ENCODE peak calls at places on chromosomes 4 and X, in four cellular contexts. K is tibial artery, W is neural progenitor cell, F is fibroblast of lung. D is an unnamed sample.

GRCh38 chrX:38811515-38812239 is 10.4 kb downstream of the MID1IP1 start:
- DNase-seq in K (no peak), W (no peak), F (peak), D (no peak)

GRCh38 chr4:45215976-45216542 is 489.7 kb upstream of the GNPDA2 start:
- DNase-seq in F (no peak), W (no peak), K (no peak), D (no peak)

GRCh38 chrX:130117166-130117565 is 6.9 kb upstream of the ELF4 start:
- DNase-seq in W (no peak), F (no peak), K (no peak), D (no peak)

GRCh38 chr4:19880205-19880604 is 371.5 kb upstream of the SLIT2 start:
- DNase-seq in W (no peak), F (no peak), K (no peak), D (no peak)

GRCh38 chr4:180086480-180087170 is 2156.6 kb upstream of the TENM3 start:
- DNase-seq in F (no peak), K (no peak), W (no peak), D (no peak)

GRCh38 chr4:120857312-120857711 is 65.2 kb downstream of the PRDM5 start:
- DNase-seq in W (no peak), K (no peak), F (peak), D (no peak)

GRCh38 chr4:177511611-177512010 is 69.4 kb upstream of the AGA start:
- DNase-seq in K (no peak), W (no peak), F (no peak), D (no peak)

GRCh38 chr4:915041-915474 is 17.1 kb downstream of the GAK start:
- DNase-seq in K (peak), W (no peak), F (no peak), D (no peak)

GRCh38 chr4:148376151-148376550 is 66.1 kb downstream of the NR3C2 start:
- DNase-seq in W (no peak), K (peak), F (peak), D (no peak)

GRCh38 chr4:175509320-175509719 is 302.7 kb downstream of the GPM6A start:
- DNase-seq in W (peak), F (no peak), K (no peak), D (no peak)

GRCh38 chr4:145234086-145234694 is 53.8 kb upstream of the OTUD4 start:
- DNase-seq in F (peak), W (peak), K (no peak), D (peak)

GRCh38 chrX:9671998-9672397 is 93.6 kb downstream of the GPR143 start:
- DNase-seq in K (no peak), W (no peak), F (no peak), D (no peak)

GRCh38 chrX:68829594-68830485 is 1.0 kb downstream of the EFNB1 start:
- DNase-seq in F (peak), W (peak), K (no peak), D (no peak)

GRCh38 chr4:77393981-77394380 is 211.6 kb upstream of the CXCL13 start:
- DNase-seq in K (no peak), F (no peak), W (no peak), D (no peak)

GRCh38 chrX:1518512-1518911 is 18.5 kb downstream of the P2RY8 start:
- DNase-seq in F (no peak), K (no peak), W (no peak), D (no peak)

GRCh38 chr4:130080872-130081451 is 985.0 kb downstream of the C4orf33 start:
- DNase-seq in K (no peak), W (no peak), F (no peak), D (no peak)

GRCh38 chr4:40948017-40948416 is 198.3 kb downstream of the NSUN7 start:
- DNase-seq in F (no peak), W (no peak), K (no peak), D (no peak)

GRCh38 chrX:85994228-85994627 is 53.1 kb downstream of the CHM start:
- DNase-seq in W (no peak), F (no peak), K (no peak), D (no peak)

GRCh38 chr4:139223682-139224317 is 46.8 kb upstream of the ELF2 start:
- DNase-seq in K (peak), W (no peak), F (peak), D (no peak)

GRCh38 chr4:182808673-182809416 is 108.3 kb downstream of the DCTD start:
- DNase-seq in F (peak), W (no peak), K (no peak), D (peak)

GRCh38 chrX:134677332-134677731 is 19.1 kb upstream of the PLAC1 start:
- DNase-seq in F (no peak), K (no peak), W (no peak), D (no peak)

GRCh38 chr4:6441202-6441582 is 31.2 kb downstream of the PPP2R2C start:
- DNase-seq in F (no peak), K (no peak), W (no peak), D (no peak)

GRCh38 chrX:2315434-2315833 is 185.3 kb downstream of the DHRSX start:
- DNase-seq in K (no peak), W (no peak), F (no peak), D (no peak)

GRCh38 chr4:177455591-177455990 is 13.4 kb upstream of the AGA start:
- DNase-seq in K (no peak), W (no peak), F (peak), D (no peak)

GRCh38 chr4:76755756-76756155 is 142.2 kb downstream of the SOWAHB start:
- DNase-seq in F (peak), W (no peak), K (no peak), D (no peak)

GRCh38 chr4:77248805-77249204 is 91.8 kb downstream of the CCNG2 start:
- DNase-seq in K (no peak), F (no peak), W (no peak), D (no peak)

GRCh38 chrX:6226053-6226645 is 2.5 kb downstream of the NLGN4X start:
- DNase-seq in F (peak), K (no peak), W (peak), D (no peak)

GRCh38 chr4:137393043-137393442 is 139.3 kb downstream of the PCDH18 start:
- DNase-seq in W (peak), K (no peak), F (peak), D (no peak)

GRCh38 chr4:141020801-141021261 is 112.4 kb downstream of the RNF150 start:
- DNase-seq in F (peak), W (no peak), K (no peak), D (no peak)

GRCh38 chr4:46844325-46844917 is 64.6 kb downstream of the COX7B2 start:
- DNase-seq in W (peak), F (peak), K (peak), D (peak)

GRCh38 chr4:70734168-70734954 is 12.6 kb downstream of the RUFY3 start:
- DNase-seq in F (peak), W (peak), K (no peak), D (no peak)

GRCh38 chr4:76974150-76974549 is 24.6 kb downstream of the SEPTIN11 start:
- DNase-seq in K (peak), F (peak), W (no peak), D (no peak)

GRCh38 chrX:109918753-109919152 is 84.2 kb upstream of the TMEM164 start:
- DNase-seq in K (no peak), F (no peak), W (no peak), D (no peak)
- TF ChIP-seq CTCF in K (no peak), F (no peak), W (no peak), D (no peak)

GRCh38 chr4:173051697-173052096 is 116.9 kb upstream of the GALNT7 start:
- DNase-seq in W (no peak), F (peak), K (no peak), D (peak)
- H3K4me3 ChIP-seq in W (no peak), F (peak), K (peak), D (no peak)

GRCh38 chrX:119419146-119419545 is 20.0 kb downstream of the SLC25A43 start:
- DNase-seq in F (no peak), K (no peak), W (no peak), D (no peak)

GRCh38 chrX:119421306-119421705 is 22.2 kb downstream of the SLC25A43 start:
- DNase-seq in W (no peak), K (no peak), F (no peak), D (no peak)

GRCh38 chrX:119417376-119417775 is 18.2 kb downstream of the SLC25A43 start:
- DNase-seq in K (no peak), F (no peak), W (no peak), D (no peak)

GRCh38 chrX:119419898-119420297 is 20.8 kb downstream of the SLC25A43 start:
- DNase-seq in W (no peak), F (no peak), K (no peak), D (no peak)

GRCh38 chrX:119417842-119418241 is 18.7 kb downstream of the SLC25A43 start:
- DNase-seq in F (no peak), W (no peak), K (no peak), D (no peak)
- TF ChIP-seq CTCF in F (peak), W (peak), K (no peak), D (peak)

DNA sequence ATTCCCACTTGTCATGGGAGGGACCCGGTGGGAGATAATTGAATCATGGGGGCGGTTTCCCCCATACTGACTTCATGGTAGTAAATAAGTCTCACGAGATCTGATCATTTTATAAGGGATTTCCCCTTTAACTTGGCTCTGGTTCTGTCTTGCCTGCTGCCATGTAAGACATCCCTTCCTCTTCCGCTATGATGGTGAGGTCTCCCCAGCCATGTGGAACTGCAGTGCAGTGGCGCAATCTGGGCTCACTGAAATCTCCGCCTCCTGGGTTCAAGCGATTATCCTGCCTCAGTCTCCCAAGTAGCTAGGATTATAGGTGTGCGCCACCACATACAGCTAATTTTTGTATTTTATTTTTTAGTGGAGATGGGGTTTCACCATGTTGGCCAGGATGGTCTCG is 2.9 kb downstream of the HPGDS start:
- DNase-seq in F (no peak), K (no peak), W (no peak), D (no peak)
- H3K4me3 ChIP-seq in F (no peak), K (no peak), W (no peak), D (no peak)

DNA sequence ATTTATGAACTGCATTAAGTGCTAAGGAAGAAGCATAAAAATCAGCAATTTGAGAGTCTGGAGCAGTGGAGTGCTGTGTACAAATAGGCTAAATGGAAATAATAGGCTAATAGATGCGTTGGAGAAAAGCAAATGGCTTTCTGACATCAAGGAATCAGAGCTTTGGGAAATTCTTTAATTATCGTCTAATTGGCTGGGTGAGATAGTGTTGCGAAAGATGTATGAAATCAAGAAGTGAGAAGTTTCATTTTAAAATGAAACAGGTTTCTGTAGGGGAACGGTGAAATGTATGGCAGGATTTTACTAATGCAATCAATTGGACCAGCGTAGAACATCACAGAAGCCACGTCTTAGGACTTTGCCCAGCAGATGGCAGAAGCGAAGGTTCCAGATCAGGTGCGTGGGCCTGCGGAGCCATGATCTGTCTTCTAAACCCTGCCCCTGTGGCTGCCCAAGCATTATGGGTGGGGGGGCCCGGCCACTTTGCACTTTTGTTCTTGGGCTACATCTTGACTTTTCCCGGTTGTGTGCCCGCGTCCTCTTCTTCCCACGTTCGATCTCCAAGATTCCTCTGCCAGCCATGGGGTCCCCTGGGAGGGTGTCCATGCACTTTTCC is 118.5 kb upstream of the SHISA3 start:
- DNase-seq in W (no peak), K (no peak), F (no peak), D (no peak)
- TF ChIP-seq CTCF in W (peak), K (no peak), F (no peak), D (no peak)

GRCh38 chr4:35491093-35491492 is 753.2 kb downstream of the ARAP2 start:
- DNase-seq in W (no peak), K (no peak), F (no peak), D (no peak)
- H3K4me3 ChIP-seq in W (no peak), K (no peak), F (no peak), D (no peak)

D was measured in AG09309.